ENCODE peak calls at places on chromosomes 13 and 19, in five cellular contexts. Q is H1, B is A549, E is K562, G is HepG2. D is an unnamed sample.

GRCh38 chr13:35600137-35600536 is 123.6 kb upstream of the MAB21L1 start:
- DNase-seq in Q (no peak), B (no peak), E (no peak), G (peak), D (no peak)

GRCh38 chr13:106570354-106570822 is 2.5 kb upstream of the ARGLU1 start:
- DNase-seq in Q (peak), B (peak), E (peak), G (no peak), D (peak)

GRCh38 chr13:79226250-79226649 is 179.8 kb downstream of the RBM26 start:
- DNase-seq in Q (no peak), B (no peak), E (no peak), G (no peak), D (no peak)

GRCh38 chr13:64154514-64154913 is 2738.9 kb upstream of the PCDH20 start:
- DNase-seq in Q (no peak), B (peak), E (no peak), G (no peak), D (peak)

GRCh38 chr19:3249408-3249807 is 24.9 kb downstream of the CELF5 start:
- DNase-seq in Q (no peak), B (peak), E (peak), G (peak), D (no peak)

GRCh38 chr13:21420706-21421105 is 38.4 kb downstream of the ZDHHC20 start:
- DNase-seq in Q (no peak), B (no peak), E (no peak), G (no peak), D (peak)

GRCh38 chr13:84609716-84610115 is 727.4 kb upstream of the SLITRK1 start:
- DNase-seq in Q (no peak), B (peak), E (no peak), G (no peak), D (no peak)

GRCh38 chr19:39262496-39262895 is 5.7 kb upstream of the IFNL2 start:
- DNase-seq in Q (no peak), B (no peak), E (no peak), G (no peak), D (no peak)

GRCh38 chr19:35437152-35437951 is 10.7 kb upstream of the FFAR2 start:
- DNase-seq in Q (no peak), B (peak), E (no peak), G (no peak), D (no peak)

GRCh38 chr19:55777528-55777927 is 8.6 kb downstream of the RFPL4AL1 start:
- DNase-seq in Q (no peak), B (no peak), E (peak), G (no peak), D (no peak)

GRCh38 chr19:40596608-40597328 is 4.4 kb upstream of the LTBP4 start:
- DNase-seq in Q (no peak), B (peak), E (peak), G (peak), D (peak)

GRCh38 chr19:7328647-7329046 is 20.1 kb upstream of the ARHGEF18 start:
- DNase-seq in Q (no peak), B (no peak), E (no peak), G (no peak), D (no peak)

GRCh38 chr19:38265213-38265861 is 964 bp downstream of the SPINT2 start:
- DNase-seq in Q (no peak), B (peak), E (no peak), G (no peak), D (no peak)

GRCh38 chr13:62407871-62408270 is 992.2 kb upstream of the PCDH20 start:
- DNase-seq in Q (no peak), B (no peak), E (no peak), G (no peak), D (no peak)

GRCh38 chr19:48858984-48859710 is 9.3 kb downstream of the PLEKHA4 start:
- DNase-seq in Q (no peak), B (no peak), E (peak), G (no peak), D (no peak)

DNA sequence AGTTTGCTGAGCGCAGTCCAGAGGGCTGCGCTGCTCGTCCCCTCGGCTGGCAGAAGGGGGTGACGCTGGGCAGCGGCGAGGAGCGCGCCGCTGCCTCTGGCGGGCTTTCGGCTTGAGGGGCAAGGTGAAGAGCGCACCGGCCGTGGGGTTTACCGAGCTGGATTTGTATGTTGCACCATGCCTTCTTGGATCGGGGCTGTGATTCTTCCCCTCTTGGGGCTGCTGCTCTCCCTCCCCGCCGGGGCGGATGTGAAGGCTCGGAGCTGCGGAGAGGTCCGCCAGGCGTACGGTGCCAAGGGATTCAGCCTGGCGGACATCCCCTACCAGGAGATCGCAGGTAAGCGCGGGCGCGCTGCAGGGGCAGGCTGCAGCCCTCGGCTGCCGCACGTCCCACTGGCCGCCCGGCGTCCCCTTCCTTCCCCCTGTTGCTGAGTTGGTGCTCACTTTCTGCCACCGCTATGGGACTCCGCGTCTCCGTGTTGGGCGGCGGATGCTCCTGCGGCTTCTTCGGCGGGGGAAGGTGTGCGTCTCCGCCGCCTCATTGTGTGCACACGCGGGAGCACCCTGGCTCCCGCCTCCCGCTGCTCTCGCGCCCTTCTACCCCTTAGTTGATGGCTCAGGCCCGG is 786 bp downstream of the GPC6 start:
- DNase-seq in Q (no peak), B (peak), E (no peak), G (peak), D (no peak)
- H3K4me3 ChIP-seq in Q (peak), B (peak), E (peak), G (peak), D (no peak)

DNA sequence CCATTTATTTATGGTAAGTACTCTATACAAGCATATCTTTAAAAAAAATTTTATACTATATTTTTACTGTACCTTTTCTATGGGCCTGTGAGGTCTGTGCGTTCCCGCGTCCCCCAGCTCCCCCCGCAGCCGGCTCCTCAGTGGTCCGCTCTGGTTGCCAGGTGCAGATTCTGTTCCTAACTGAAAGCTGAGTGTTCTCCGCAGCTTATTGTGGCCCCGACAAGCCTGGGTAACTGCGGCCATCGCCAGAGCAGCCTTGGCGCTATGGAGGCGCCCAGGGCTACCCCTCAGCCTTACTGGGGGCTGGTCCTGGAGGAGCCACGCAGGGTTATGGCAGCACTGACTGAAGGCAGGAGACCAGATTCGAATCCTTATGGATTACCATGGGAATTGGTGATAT is 896.8 kb downstream of the PCDH17 start:
- DNase-seq in Q (no peak), B (no peak), E (no peak), G (no peak), D (no peak)
- H3K27ac ChIP-seq in Q (no peak), B (no peak), E (no peak), G (no peak), D (no peak)

GRCh38 chr13:25802579-25802978 is 249.2 kb downstream of the SHISA2 start:
- DNase-seq in Q (no peak), B (no peak), E (no peak), G (no peak), D (no peak)

GRCh38 chr13:25811506-25811905 is 240.3 kb downstream of the SHISA2 start:
- DNase-seq in Q (no peak), B (no peak), E (no peak), G (no peak), D (no peak)

GRCh38 chr13:25803626-25804025 is 248.2 kb downstream of the SHISA2 start:
- DNase-seq in Q (no peak), B (no peak), E (no peak), G (no peak), D (no peak)

GRCh38 chr13:25807562-25807961 is 244.3 kb downstream of the SHISA2 start:
- DNase-seq in Q (no peak), B (no peak), E (no peak), G (no peak), D (no peak)

GRCh38 chr13:25806304-25806974 is 245.4 kb downstream of the SHISA2 start:
- DNase-seq in Q (no peak), B (no peak), E (no peak), G (no peak), D (no peak)
- TF ChIP-seq JUN in Q (no peak), B (no peak), E (no peak), G (no peak), D (no peak)

DNA sequence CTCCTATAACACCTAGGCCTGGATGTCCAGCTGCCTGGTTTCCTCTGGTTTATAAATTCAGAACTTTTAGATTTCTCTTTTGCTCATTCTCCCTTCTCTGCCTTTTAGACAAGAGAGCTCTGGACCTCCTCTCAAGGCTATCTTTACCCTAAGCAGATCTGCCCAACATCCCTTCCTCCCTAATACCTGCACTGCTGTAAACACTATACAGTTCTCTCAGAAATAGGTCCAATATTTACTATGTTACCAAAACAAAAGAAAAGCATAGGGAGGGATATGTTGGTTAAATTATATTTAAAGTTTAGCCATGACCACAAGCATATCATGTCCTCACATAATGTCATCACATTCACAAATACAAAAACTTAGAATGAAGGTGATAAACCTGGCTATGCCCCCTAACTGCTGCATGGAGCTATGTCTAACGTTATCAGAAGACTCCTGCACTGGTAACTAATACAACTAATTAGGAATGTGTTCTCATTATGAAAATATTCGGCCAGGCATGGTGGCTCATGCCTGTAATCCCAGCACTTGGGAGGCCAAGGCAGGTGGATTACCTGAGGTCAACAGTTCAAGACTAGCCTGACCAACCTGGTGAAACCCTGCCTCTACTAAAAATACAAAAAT is 18.0 kb downstream of the KPNA3 start:
- DNase-seq in Q (no peak), B (no peak), E (no peak), G (no peak), D (no peak)
- H3K4me3 ChIP-seq in Q (no peak), B (no peak), E (no peak), G (no peak), D (no peak)

GRCh38 chr19:13013649-13014048 is 18.4 kb downstream of the NFIX start:
- DNase-seq in Q (no peak), B (no peak), E (no peak), G (no peak), D (no peak)

GRCh38 chr19:13012690-13013608 is 17.7 kb downstream of the NFIX start:
- DNase-seq in Q (no peak), B (no peak), E (peak), G (peak), D (peak)

GRCh38 chr19:13014921-13015280 is 19.6 kb downstream of the NFIX start:
- DNase-seq in Q (no peak), B (no peak), E (no peak), G (no peak), D (no peak)

GRCh38 chr19:13015361-13016231 is 20.3 kb downstream of the NFIX start:
- DNase-seq in Q (no peak), B (no peak), E (no peak), G (no peak), D (no peak)

GRCh38 chr19:13014101-13014920 is 19.0 kb downstream of the NFIX start:
- DNase-seq in Q (no peak), B (no peak), E (no peak), G (no peak), D (no peak)
- H3K27ac ChIP-seq in Q (no peak), B (no peak), E (peak), G (peak), D (no peak)

GRCh38 chr13:101475536-101475935 is 23.1 kb downstream of the ITGBL1 start:
- DNase-seq in Q (no peak), B (no peak), E (no peak), G (no peak), D (no peak)

GRCh38 chr13:101473458-101473857 is 21.0 kb downstream of the ITGBL1 start:
- DNase-seq in Q (no peak), B (no peak), E (no peak), G (no peak), D (peak)

GRCh38 chr13:101474419-101474957 is 22.0 kb downstream of the ITGBL1 start:
- DNase-seq in Q (no peak), B (peak), E (no peak), G (no peak), D (peak)
- TF ChIP-seq JUN in Q (no peak), B (no peak), E (no peak), G (no peak), D (no peak)

DNA sequence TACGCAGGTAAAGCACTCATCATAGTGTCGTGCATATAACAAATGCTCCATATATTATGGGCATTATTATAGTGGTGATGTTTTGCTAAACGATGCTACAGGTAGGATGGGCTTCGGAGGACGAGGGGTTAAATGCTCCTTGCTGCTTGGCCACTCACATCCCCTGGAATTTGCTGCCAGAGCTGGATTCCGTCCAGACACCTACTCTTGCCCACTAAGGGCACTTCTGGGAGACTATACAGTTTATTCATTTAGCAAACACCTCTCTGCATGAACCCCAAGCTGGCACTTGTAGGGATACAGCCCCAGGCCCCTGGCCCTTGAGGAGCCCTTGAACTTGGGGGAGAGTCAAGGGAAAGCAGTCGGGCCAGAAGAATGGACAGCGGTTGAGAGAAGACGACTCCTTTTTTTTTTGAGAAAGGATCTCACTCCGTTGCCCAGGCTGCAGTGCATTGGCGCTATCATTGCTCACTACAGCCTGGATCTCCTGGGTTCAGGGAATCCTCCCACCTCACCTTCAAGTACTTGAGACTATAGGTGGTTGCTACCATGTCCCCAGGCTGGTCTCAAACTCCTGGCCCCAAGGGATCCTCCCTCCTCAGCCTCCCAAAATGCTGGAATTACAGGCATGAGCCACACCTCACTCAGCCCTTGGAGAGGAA is 1.2 kb upstream of the MRPL34 start:
- DNase-seq in Q (no peak), B (no peak), E (no peak), G (no peak), D (no peak)
- H3K4me3 ChIP-seq in Q (no peak), B (no peak), E (no peak), G (no peak), D (no peak)

GRCh38 chr13:48121733-48122132 is 26.8 kb upstream of the MED4 start:
- DNase-seq in Q (no peak), B (no peak), E (no peak), G (no peak), D (no peak)
- H3K27ac ChIP-seq in Q (no peak), B (no peak), E (no peak), G (no peak), D (no peak)

DNA sequence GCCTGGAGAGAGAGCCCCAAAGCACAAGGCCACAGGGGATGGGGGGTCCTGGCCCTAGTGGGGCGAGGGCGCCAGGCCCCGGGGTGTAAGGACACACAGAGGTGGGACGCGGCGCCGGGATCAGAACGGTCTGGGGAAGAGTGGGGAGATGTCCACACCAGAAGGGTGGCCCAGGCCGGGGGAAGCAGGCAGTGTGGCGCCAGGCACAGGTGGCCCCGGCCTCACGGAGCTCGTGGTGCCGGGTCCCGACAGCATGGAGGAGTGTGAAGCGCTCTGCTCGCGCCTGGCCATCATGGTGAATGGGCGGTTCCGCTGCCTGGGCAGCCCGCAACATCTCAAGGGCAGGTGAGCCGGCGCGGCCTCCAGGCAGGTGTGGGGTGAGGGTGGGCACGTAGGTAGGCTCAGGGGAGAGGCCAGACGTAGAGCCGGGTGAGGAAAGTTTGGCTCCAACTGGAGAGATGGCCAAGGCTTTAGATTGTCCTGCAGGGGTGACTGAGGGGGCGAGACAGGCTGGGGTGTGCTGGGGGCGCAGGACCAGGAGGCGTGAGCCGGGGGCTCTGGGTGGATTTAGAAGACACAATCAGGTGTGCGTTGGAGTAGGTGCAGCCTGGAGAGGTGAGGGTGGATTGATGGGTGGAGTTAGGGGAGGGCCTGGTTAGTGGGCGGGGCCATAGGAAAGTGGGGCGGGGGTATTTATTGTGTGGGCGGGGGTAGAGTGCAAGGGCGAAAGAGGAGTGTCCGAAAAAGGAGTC is 2.9 kb upstream of the ARHGAP45 start:
- DNase-seq in Q (no peak), B (no peak), E (peak), G (no peak), D (no peak)
- TF ChIP-seq JUN in Q (no peak), B (no peak), E (no peak), G (no peak), D (no peak)

GRCh38 chr19:2083174-2083854 is 12.8 kb downstream of the MOB3A start:
- DNase-seq in Q (no peak), B (no peak), E (no peak), G (no peak), D (no peak)
- H3K4me3 ChIP-seq in Q (no peak), B (no peak), E (no peak), G (no peak), D (no peak)

D was measured in endothelial cell of umbilical vein.